ENCODE peak calls at places on chromosomes 6 and 20, in nine cellular contexts. B is stimulated activated CD4-positive, alpha-beta T cell treated with anti-CD3 and anti-CD28 coated beads, TNF-alpha, amount 100 ng/mL, for 4 hours; C is stimulated activated CD8-positive, alpha-beta memory T cell treated with anti-CD3 and anti-CD28 coated beads, Interleukin-7, amount 100 ng/mL, for 1 hour; L is effector memory CD8-positive, alpha-beta T cell; P is endothelial cell; F is NCI-H510A treated with DMSO at 0.1 percent for 48 hours; N is H9; W is A673; O is ACHN. I is an unnamed sample.

GRCh38 chr20:37989601-37990001 is 43.7 kb downstream of the TTI1 start:
- DNase-seq in C (no peak), B (no peak), O (no peak), N (no peak), L (no peak), W (no peak), F (no peak), P (no peak), I (peak)

GRCh38 chr6:36716476-36717093 is 19.0 kb downstream of the RAB44 start:
- DNase-seq in W (no peak), L (no peak), F (no peak), P (no peak), O (no peak), N (no peak), C (no peak), B (no peak), I (no peak)

GRCh38 chr20:29448806-29449470 is 1808.5 kb upstream of the DEFB115 start:
- DNase-seq in B (no peak), C (no peak), F (no peak), W (no peak), L (no peak), O (no peak), N (no peak), P (no peak), I (no peak)

GRCh38 chr6:161370882-161371281 is 97.0 kb upstream of the AGPAT4 start:
- DNase-seq in P (peak), F (peak), O (peak), L (peak), N (peak), C (peak), W (peak), B (peak), I (peak)

GRCh38 chr6:2763345-2763841 is 1.8 kb upstream of the WRNIP1 start:
- DNase-seq in W (no peak), L (no peak), C (no peak), P (no peak), O (no peak), B (no peak), F (no peak), N (peak), I (no peak)

GRCh38 chr6:43926644-43927524 is 156.9 kb downstream of the VEGFA start:
- DNase-seq in P (no peak), B (no peak), F (peak), N (peak), C (no peak), L (no peak), O (peak), W (peak), I (peak)

GRCh38 chr20:5660346-5660745 is 89.9 kb upstream of the SHLD1 start:
- DNase-seq in B (no peak), F (no peak), C (no peak), L (no peak), P (no peak), O (no peak), W (no peak), N (no peak), I (no peak)

GRCh38 chr20:41293269-41294037 is 24.1 kb downstream of the ZHX3 start:
- DNase-seq in N (no peak), P (no peak), C (no peak), F (no peak), W (no peak), B (no peak), L (no peak), O (no peak), I (no peak)

GRCh38 chr6:79601020-79601609 is 30.0 kb upstream of the SH3BGRL2 start:
- DNase-seq in F (no peak), L (no peak), P (no peak), W (no peak), B (no peak), O (no peak), C (no peak), N (no peak), I (no peak)

GRCh38 chr6:149888659-149889058 is 9.3 kb downstream of the RAET1E start:
- DNase-seq in O (no peak), F (no peak), W (no peak), L (no peak), B (no peak), P (no peak), N (no peak), C (no peak), I (no peak)

GRCh38 chr20:45819466-45819865 is 7.0 kb downstream of the UBE2C start:
- DNase-seq in W (no peak), O (no peak), F (no peak), L (no peak), P (no peak), B (no peak), N (no peak), C (no peak), I (no peak)

GRCh38 chr6:109000289-109000688 is 94.4 kb downstream of the SESN1 start:
- DNase-seq in N (no peak), P (no peak), F (no peak), B (no peak), L (no peak), W (no peak), C (no peak), O (no peak), I (no peak)

GRCh38 chr20:59783020-59784010 is 150.1 kb downstream of the SYCP2 start:
- DNase-seq in L (no peak), P (peak), N (peak), W (peak), C (no peak), B (peak), F (peak), O (peak), I (peak)

GRCh38 chr20:53809728-53810365 is 216.2 kb upstream of the ZNF217 start:
- DNase-seq in W (peak), B (no peak), F (no peak), L (no peak), N (no peak), O (no peak), P (no peak), C (no peak), I (no peak)

GRCh38 chr6:170049641-170050491 is 241.0 kb downstream of the DLL1 start:
- DNase-seq in C (no peak), P (no peak), L (no peak), B (no peak), W (no peak), N (no peak), O (no peak), F (no peak), I (no peak)

I was measured in NCI-H345.